ENCODE peak calls at places on chromosomes 13 and 19, in ten cellular contexts. N is mammary epithelial cell, F is heart right ventricle, X is AG09309, W is sigmoid colon, E is adrenal gland, T is GM23338, C is body of pancreas, G is left ventricle myocardium inferior, Q is BJ. S is an unnamed sample.

GRCh38 chr13:71218960-71219359 is 648.0 kb downstream of the DACH1 start:
- DNase-seq in E (no peak), F (no peak), W (no peak), C (no peak), Q (no peak), X (no peak), N (no peak), G (no peak), T (peak; percentile 65), S (no peak)

GRCh38 chr19:10258080-10258710 is 6.2 kb downstream of the MRPL4 start:
- DNase-seq in C (no peak), E (no peak), T (no peak), X (no peak), Q (no peak), F (no peak), W (no peak), N (no peak), G (no peak), S (no peak)

GRCh38 chr13:41017744-41018582 is 1.2 kb downstream of the ELF1 start:
- DNase-seq in E (no peak), F (no peak), Q (no peak), G (no peak), T (no peak), C (no peak), W (no peak), X (no peak), N (peak; percentile 19), S (no peak)

GRCh38 chr13:96822900-96823299 is 171.4 kb downstream of the OXGR1 start:
- DNase-seq in T (peak; percentile 70), Q (no peak), X (no peak), F (no peak), E (no peak), C (peak; percentile 26), G (no peak), W (no peak), N (peak; percentile 21), S (no peak)

GRCh38 chr13:23610187-23610576 is 40.0 kb downstream of the TNFRSF19 start:
- DNase-seq in N (no peak), X (no peak), Q (no peak), G (peak; percentile 58), E (no peak), T (no peak), F (peak; percentile 34), W (no peak), C (no peak), S (no peak)

GRCh38 chr13:84645196-84646071 is 763.2 kb upstream of the SLITRK1 start:
- DNase-seq in T (no peak), X (peak; percentile 67), E (no peak), C (peak; percentile 17), Q (peak; percentile 68), F (no peak), W (no peak), G (no peak), N (no peak), S (no peak)

GRCh38 chr13:73428137-73428536 is 369.3 kb downstream of the KLF5 start:
- DNase-seq in X (no peak), Q (peak; percentile 15), T (no peak), F (no peak), G (no peak), E (no peak), C (no peak), N (peak; percentile 96), W (no peak), S (peak; percentile 72)

GRCh38 chr13:112346173-112346898 is 29.8 kb upstream of the SPACA7 start:
- DNase-seq in E (no peak), X (no peak), C (no peak), G (no peak), N (no peak), W (no peak), Q (no peak), T (peak; percentile 53), F (no peak), S (no peak)

GRCh38 chr13:35649162-35649561 is 172.7 kb upstream of the MAB21L1 start:
- DNase-seq in N (no peak), Q (no peak), X (no peak), E (no peak), W (no peak), G (no peak), C (no peak), T (no peak), F (no peak), S (no peak)

GRCh38 chr19:6011206-6011605 is 33.3 kb upstream of the RANBP3 start:
- DNase-seq in F (no peak), N (no peak), W (no peak), Q (no peak), X (no peak), C (no peak), E (no peak), G (no peak), T (no peak), S (no peak)

GRCh38 chr19:38701455-38702063 is 42.7 kb downstream of the CAPN12 start:
- DNase-seq in G (no peak), E (no peak), F (no peak), N (no peak), W (no peak), Q (no peak), C (peak; percentile 64), T (no peak), X (no peak), S (no peak)

GRCh38 chr13:32403108-32403507 is 24.8 kb downstream of the N4BP2L1 start:
- DNase-seq in X (no peak), C (no peak), W (no peak), E (no peak), G (no peak), F (no peak), T (no peak), N (no peak), Q (no peak), S (no peak)

GRCh38 chr13:30577381-30577780 is 40.3 kb upstream of the USPL1 start:
- DNase-seq in G (no peak), F (no peak), X (peak; percentile 81), Q (peak; percentile 65), W (no peak), T (no peak), N (peak; percentile 98), C (no peak), E (peak; percentile 77), S (peak; percentile 45)

GRCh38 chr13:65268009-65268408 is 1962.1 kb downstream of the PCDH9 start:
- DNase-seq in F (no peak), T (no peak), G (no peak), N (no peak), X (no peak), W (no peak), Q (no peak), C (no peak), E (no peak), S (no peak)

GRCh38 chr13:99686157-99686572 is 184.9 kb downstream of the TM9SF2 start:
- DNase-seq in F (peak; percentile 40), Q (no peak), G (peak; percentile 53), C (peak; percentile 66), W (no peak), E (peak; percentile 76), N (no peak), T (peak; percentile 52), X (no peak), S (no peak)

DNA sequence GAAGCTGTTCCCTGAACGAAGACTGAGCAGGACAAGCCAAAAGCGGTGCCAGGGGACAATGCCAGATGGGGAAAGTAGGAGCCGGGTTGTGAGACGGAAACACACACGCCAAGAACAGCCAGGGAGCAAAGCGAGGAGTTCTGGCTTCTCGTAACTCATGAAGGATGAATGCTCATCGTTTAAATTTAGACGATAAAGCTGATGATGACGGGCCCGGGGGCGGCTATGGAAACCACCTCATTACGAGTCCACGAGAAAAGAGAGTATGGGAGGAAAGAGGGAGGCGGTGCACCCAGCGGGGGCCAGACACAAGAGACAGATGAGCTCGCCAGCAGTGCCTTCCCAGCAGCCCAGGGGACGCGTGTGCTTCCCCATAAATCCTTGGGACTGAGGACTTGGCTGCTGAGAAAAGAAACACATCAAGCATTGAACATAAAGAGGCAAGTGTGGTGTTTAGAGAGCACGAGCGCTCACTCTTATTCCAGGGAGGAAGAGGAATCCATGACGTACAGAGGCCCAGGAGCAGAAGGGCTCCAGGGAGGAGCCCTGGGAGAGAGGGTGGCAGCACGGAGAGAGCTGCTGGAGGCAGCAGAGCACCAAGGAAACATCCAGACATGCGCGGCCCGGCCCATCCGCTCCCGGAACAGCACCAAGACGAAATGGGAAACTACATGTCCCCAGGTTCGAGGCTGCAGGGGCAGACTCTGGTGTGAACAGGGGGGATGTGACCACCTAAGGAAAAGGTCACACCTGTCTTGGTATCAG is 70.7 kb downstream of the EPS15L1 start:
- DNase-seq in F (no peak), X (no peak), T (no peak), E (no peak), C (no peak), Q (no peak), N (no peak), G (no peak), W (no peak), S (no peak)
- H3K4me3 ChIP-seq in F (no peak overlapping the region), X (no peak overlapping the region), T (no peak overlapping the region), E (no peak overlapping the region), C (no peak overlapping the region), Q (no peak overlapping the region), N (no peak overlapping the region), G (no peak overlapping the region), W (no peak overlapping the region), S (no peak overlapping the region)

GRCh38 chr19:43774103-43774939 is 6.5 kb downstream of the KCNN4 start:
- DNase-seq in T (peak; percentile 91), F (peak; percentile 59), C (peak; percentile 72), G (peak; percentile 68), N (no peak), Q (no peak), E (peak; percentile 70), X (no peak), W (no peak), S (no peak)
- TF ChIP-seq CTCF in T (peak; percentile 56), F (peak; percentile 51), C (peak; percentile 69), G (peak; percentile 70), N (no peak), Q (peak; percentile 85), E (peak; percentile 8), X (peak; percentile 47), W (peak; percentile 35), S (peak; percentile 77)

GRCh38 chr19:55241143-55241934 is 12.8 kb upstream of the TMEM86B start:
- DNase-seq in X (no peak), E (peak; percentile 92), W (no peak), G (no peak), Q (no peak), T (no peak), C (no peak), N (no peak), F (no peak), S (no peak)
- H3K4me3 ChIP-seq in X (no peak overlapping the region), E (no peak overlapping the region), W (no peak overlapping the region), G (no peak overlapping the region), Q (no peak overlapping the region), T (no peak overlapping the region), C (no peak overlapping the region), N (no peak overlapping the region), F (no peak overlapping the region), S (no peak overlapping the region)

DNA sequence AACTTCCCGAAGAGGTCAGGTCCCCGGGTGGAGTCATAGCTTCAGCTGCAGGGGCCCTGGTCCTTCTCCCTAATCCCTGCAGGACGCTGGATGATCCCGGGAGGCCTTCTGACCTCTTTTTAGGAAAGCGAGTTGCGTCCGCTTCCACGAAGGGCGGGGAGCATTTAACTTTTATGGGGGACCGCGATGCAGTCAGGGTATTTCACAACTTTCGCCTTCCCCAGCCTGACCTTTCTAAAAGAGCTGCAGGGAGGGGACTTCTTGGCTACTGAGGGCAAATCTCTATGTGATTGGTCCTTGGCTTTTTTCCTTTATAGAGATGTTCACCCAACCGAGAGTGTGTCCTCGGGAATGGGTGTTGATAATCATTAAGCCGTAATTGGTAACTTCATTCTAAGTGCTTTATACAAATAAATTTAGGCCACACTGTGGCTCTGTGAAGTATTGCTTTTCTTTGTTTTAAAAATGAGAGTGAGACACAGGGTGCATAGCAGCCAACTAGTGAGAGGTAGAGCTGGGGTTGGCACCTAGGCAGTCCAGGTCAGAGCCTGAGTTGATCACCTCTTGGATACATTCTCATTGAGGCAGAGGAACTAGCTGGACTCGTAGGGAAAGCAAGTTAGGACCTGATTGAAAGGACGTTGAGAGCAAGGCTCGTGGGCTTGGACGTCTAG is 841 bp downstream of the ZNF230 start:
- DNase-seq in N (peak; percentile 18), T (peak; percentile 33), F (peak; percentile 15), C (no peak), Q (no peak), X (no peak), E (peak; percentile 28), W (no peak), G (no peak), S (peak; percentile 46)
- TF ChIP-seq CTCF in N (no peak), T (no peak), F (no peak), C (no peak), Q (no peak), X (peak; percentile 1), E (no peak), W (no peak), G (no peak), S (peak; percentile 25)

S was measured in epithelial cell of proximal tubule.